ENCODE peak calls at places on chromosomes 2 and 18, in five cellular contexts. N is dorsolateral prefrontal cortex, Q is suprapubic skin, B is HepG2, T is SJSA1. A is an unnamed sample.

GRCh38 chr2:3456125-3456524 is 63.2 kb downstream of the ADI1 start:
- DNase-seq in T (peak; percentile 21), B (no peak), Q (no peak), N (no peak), A (no peak)

GRCh38 chr2:144042751-144043150 is 477.2 kb downstream of the ZEB2 start:
- DNase-seq in T (no peak), Q (no peak), N (peak; percentile 5), B (no peak), A (no peak)

GRCh38 chr18:35389095-35389618 is 12.0 kb upstream of the ZNF396 start:
- DNase-seq in T (no peak), Q (no peak), N (no peak), B (no peak), A (no peak)

GRCh38 chr2:191479680-191480023 is 198.3 kb upstream of the NABP1 start:
- DNase-seq in T (no peak), B (no peak), Q (no peak), N (no peak), A (no peak)

GRCh38 chr2:112636605-112637288 is 9.0 kb upstream of the SLC20A1 start:
- DNase-seq in Q (peak; percentile 26), T (peak; percentile 31), B (no peak), N (no peak), A (no peak)

GRCh38 chr2:140643761-140644187 is 1487.0 kb downstream of the LRP1B start:
- DNase-seq in T (no peak), N (no peak), B (no peak), Q (no peak), A (peak; percentile 44)

GRCh38 chr2:35343135-35343534 is 1012.4 kb upstream of the CRIM1 start:
- DNase-seq in T (no peak), N (no peak), Q (no peak), B (no peak), A (peak; percentile 55)

GRCh38 chr2:58762176-58762781 is 521.2 kb upstream of the FANCL start:
- DNase-seq in T (peak; percentile 57), N (peak; percentile 5), B (peak; percentile 35), Q (no peak), A (peak; percentile 50)

GRCh38 chr2:238155051-238155760 is 3.6 kb upstream of the ERFE start:
- DNase-seq in N (no peak), Q (no peak), T (no peak), B (no peak), A (peak; percentile 89)

GRCh38 chr2:168699834-168700417 is 102.5 kb upstream of the NOSTRIN start:
- DNase-seq in B (peak; percentile 29), N (peak; percentile 57), Q (peak; percentile 70), T (no peak), A (peak; percentile 44)

GRCh38 chr2:216006164-216006663 is 7.1 kb downstream of the MREG start:
- DNase-seq in Q (no peak), T (no peak), B (no peak), N (peak; percentile 88), A (no peak)

GRCh38 chr2:25960396-25960795 is 21.9 kb downstream of the KIF3C start:
- DNase-seq in T (no peak), N (no peak), B (no peak), Q (no peak), A (no peak)

GRCh38 chr2:20838016-20838415 is 15.1 kb upstream of the LDAH start:
- DNase-seq in N (peak; percentile 30), T (no peak), B (no peak), Q (no peak), A (no peak)
- H3K27ac ChIP-seq in N (no peak overlapping the region), T (no peak overlapping the region), B (no peak overlapping the region), Q (no peak overlapping the region), A (no peak overlapping the region)

GRCh38 chr2:162317058-162317742 is 1.3 kb downstream of the IFIH1 start:
- DNase-seq in N (no peak), B (no peak), Q (no peak), T (no peak), A (no peak)
- H3K4me3 ChIP-seq in N (peak overlapping the region; percentile 80), B (peak overlapping the region; percentile 83), Q (peak overlapping the region; percentile 91), T (peak overlapping the region; percentile 82), A (no peak overlapping the region)

DNA sequence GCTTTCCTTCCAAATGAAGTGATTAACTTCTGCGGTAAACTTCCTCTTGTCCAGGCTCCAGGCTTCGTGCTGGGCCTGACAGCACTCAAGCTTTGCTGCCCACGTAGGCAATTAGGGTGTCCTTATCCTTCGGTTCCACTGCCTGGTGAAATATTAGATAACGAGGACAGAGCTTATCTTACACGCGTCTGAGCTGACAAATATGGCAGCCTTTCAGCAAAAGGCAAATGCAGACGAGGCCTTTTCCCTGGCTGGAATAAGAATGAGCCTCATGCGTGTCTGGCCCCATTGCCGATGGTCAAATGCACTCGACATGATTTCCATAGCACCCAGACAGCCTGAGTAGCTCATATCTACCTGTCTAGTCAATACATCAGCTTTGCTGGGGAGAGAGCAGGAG is 141.5 kb downstream of the FAM210A start:
- DNase-seq in B (no peak), Q (no peak), T (no peak), N (no peak), A (no peak)
- H3K27ac ChIP-seq in B (no peak overlapping the region), Q (no peak overlapping the region), T (no peak overlapping the region), N (peak overlapping the region; percentile 26), A (no peak overlapping the region)

DNA sequence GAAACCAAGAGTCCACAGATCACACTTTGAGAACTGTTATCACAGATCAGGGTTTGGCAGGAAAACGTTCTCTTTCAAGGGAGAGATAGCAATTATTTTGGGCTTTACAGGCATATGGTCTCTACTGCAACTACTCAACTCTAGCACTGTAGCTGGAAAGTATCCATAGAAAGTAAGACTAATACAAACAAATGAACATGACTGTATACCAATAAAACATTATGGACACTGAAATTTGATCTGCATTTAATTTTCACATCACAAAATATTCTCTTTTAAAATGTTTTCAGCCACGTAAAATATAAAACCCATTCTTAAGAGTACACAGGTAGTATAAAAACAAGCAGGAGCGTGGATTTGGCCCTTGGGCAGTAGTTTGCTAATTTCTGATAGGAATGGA is 100.5 kb downstream of the TRIP12 start:
- DNase-seq in B (no peak), T (no peak), N (no peak), Q (no peak), A (no peak)
- H3K4me3 ChIP-seq in B (no peak overlapping the region), T (no peak overlapping the region), N (no peak overlapping the region), Q (no peak overlapping the region), A (no peak overlapping the region)

DNA sequence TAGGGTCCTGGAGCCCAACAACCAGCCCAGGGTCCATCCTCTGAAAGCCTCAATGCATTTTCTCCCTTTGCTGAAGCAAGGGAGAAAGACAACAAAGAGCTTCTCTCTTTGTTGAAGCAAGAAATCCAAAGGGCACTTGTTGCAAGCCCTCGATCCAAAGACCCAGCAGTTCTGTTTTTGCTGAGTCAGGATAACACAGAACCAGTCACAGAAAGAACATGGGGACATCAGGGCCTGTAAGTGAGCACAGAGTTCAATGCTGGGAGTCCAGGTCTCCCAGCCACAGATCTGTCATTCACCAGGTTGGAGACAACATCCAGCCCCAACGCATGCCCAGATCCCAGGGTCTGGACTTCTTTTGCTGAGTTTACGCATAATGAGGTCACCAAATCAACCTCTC is 315.8 kb upstream of the KLHL29 start:
- DNase-seq in Q (no peak), B (peak; percentile 33), T (no peak), N (no peak), A (no peak)
- H3K27ac ChIP-seq in Q (no peak overlapping the region), B (no peak overlapping the region), T (no peak overlapping the region), N (no peak overlapping the region), A (no peak overlapping the region)

GRCh38 chr2:226184940-226185575 is 614.6 kb downstream of the IRS1 start:
- DNase-seq in T (peak; percentile 77), B (no peak), N (no peak), Q (no peak), A (peak; percentile 93)
- H3K4me3 ChIP-seq in T (peak overlapping the region; percentile 23), B (no peak overlapping the region), N (peak overlapping the region; percentile 7), Q (no peak overlapping the region), A (peak overlapping the region; percentile 49)

GRCh38 chr18:9792565-9793226 is 84.6 kb downstream of the RAB31 start:
- DNase-seq in Q (no peak), N (no peak), T (no peak), B (peak; percentile 38), A (peak; percentile 26)
- H3K27ac ChIP-seq in Q (no peak overlapping the region), N (no peak overlapping the region), T (no peak overlapping the region), B (no peak overlapping the region), A (no peak overlapping the region)

GRCh38 chr2:145184741-145185671 is 665.1 kb upstream of the ZEB2 start:
- DNase-seq in Q (no peak), T (no peak), B (no peak), N (no peak), A (no peak)
- H3K4me3 ChIP-seq in Q (no peak overlapping the region), T (no peak overlapping the region), B (no peak overlapping the region), N (no peak overlapping the region), A (no peak overlapping the region)